ENCODE peak calls at places on chromosomes 4 and X, in five cellular contexts. U, E, S, G and K are unnamed samples.
A peak's percentile ranks its signal among the peaks of the same experiment; 100 is the strongest.

GRCh38 chrX:109848451-109849050 is 115.5 kb upstream of the ACSL4 start:
- DNase-seq in U (no peak), E (no peak), S (no peak), G (no peak), K (no peak)

GRCh38 chr4:79682161-79682560 is 274.1 kb upstream of the GK2 start:
- DNase-seq in U (no peak), E (no peak), S (no peak), G (no peak), K (no peak)

GRCh38 chr4:15504041-15504440 is 34.4 kb downstream of the CC2D2A start:
- DNase-seq in U (no peak), E (no peak), S (no peak), G (no peak), K (no peak)

GRCh38 chr4:124686279-124686678 is 26.3 kb downstream of the ANKRD50 start:
- DNase-seq in U (no peak), E (no peak), S (no peak), G (no peak), K (no peak)

GRCh38 chrX:53412441-53412840 is 10.0 kb downstream of the SMC1A start:
- DNase-seq in U (no peak), E (no peak), S (no peak), G (no peak), K (no peak)

GRCh38 chr4:3307060-3307459 is 14.2 kb downstream of the RGS12 start:
- DNase-seq in U (no peak), E (no peak), S (peak; percentile 45), G (no peak), K (peak; percentile 74)

GRCh38 chr4:6608758-6609414 is 31.6 kb upstream of the MRFAP1 start:
- DNase-seq in U (no peak), E (no peak), S (no peak), G (no peak), K (no peak)

GRCh38 chr4:108081251-108081650 is 87.5 kb downstream of the LEF1 start:
- DNase-seq in U (no peak), E (no peak), S (no peak), G (no peak), K (no peak)

GRCh38 chr4:184439856-184440592 is 34.3 kb downstream of the IRF2 start:
- DNase-seq in U (no peak), E (no peak), S (no peak), G (peak; percentile 75), K (no peak)

GRCh38 chrX:149314031-149314430 is 191.1 kb downstream of the IDS start:
- DNase-seq in U (no peak), E (no peak), S (no peak), G (no peak), K (no peak)

GRCh38 chr4:73603307-73603710 is 16.9 kb downstream of the RASSF6 start:
- DNase-seq in U (no peak), E (no peak), S (no peak), G (peak; percentile 42), K (no peak)

GRCh38 chr4:145937021-145937861 is 1.4 kb downstream of the ZNF827 start:
- DNase-seq in U (peak; percentile 75), E (peak; percentile 70), S (no peak), G (peak; percentile 62), K (peak; percentile 86)

GRCh38 chrX:115679460-115679859 is 118.5 kb downstream of the PLS3 start:
- DNase-seq in U (no peak), E (no peak), S (no peak), G (no peak), K (no peak)

GRCh38 chr4:182179105-182179504 is 64.1 kb upstream of the TENM3 start:
- DNase-seq in U (no peak), E (no peak), S (no peak), G (no peak), K (no peak)

GRCh38 chrX:24298191-24298590 is 15.7 kb downstream of the SUPT20HL2 start:
- DNase-seq in U (no peak), E (no peak), S (no peak), G (no peak), K (no peak)

GRCh38 chr4:31193516-31193915 is 473.3 kb downstream of the PCDH7 start:
- DNase-seq in U (no peak), E (no peak), S (no peak), G (no peak), K (no peak)

GRCh38 chr4:48546336-48546735 is 56.3 kb downstream of the ZAR1 start:
- DNase-seq in U (no peak), E (no peak), S (no peak), G (no peak), K (no peak)

GRCh38 chr4:138749303-138749702 is 266.3 kb upstream of the NOCT start:
- DNase-seq in U (no peak), E (no peak), S (no peak), G (no peak), K (no peak)

GRCh38 chr4:55180980-55181379 is 55.6 kb upstream of the KDR start:
- DNase-seq in U (no peak), E (no peak), S (no peak), G (no peak), K (no peak)

GRCh38 chrX:56623316-56623715 is 59.9 kb downstream of the UBQLN2 start:
- DNase-seq in U (no peak), E (no peak), S (no peak), G (no peak), K (no peak)

GRCh38 chr4:10529256-10529890 is 72.1 kb upstream of the ZNF518B start:
- DNase-seq in U (no peak), E (no peak), S (no peak), G (no peak), K (no peak)

GRCh38 chr4:182600093-182600492 is 317.1 kb downstream of the DCTD start:
- DNase-seq in U (no peak), E (no peak), S (no peak), G (no peak), K (no peak)

GRCh38 chrX:20205927-20206708 is 60.6 kb downstream of the RPS6KA3 start:
- DNase-seq in U (peak; percentile 13), E (no peak), S (no peak), G (no peak), K (no peak)

GRCh38 chr4:32985256-32985655 is 2265.1 kb downstream of the PCDH7 start:
- DNase-seq in U (no peak), E (no peak), S (no peak), G (no peak), K (no peak)

GRCh38 chr4:185134176-185134869 is 8.7 kb upstream of the SLC25A4 start:
- DNase-seq in U (no peak), E (no peak), S (no peak), G (no peak), K (no peak)

GRCh38 chr4:105343523-105343931 is 130.3 kb downstream of the PPA2 start:
- DNase-seq in U (no peak), E (no peak), S (no peak), G (no peak), K (no peak)

GRCh38 chr4:102388636-102389035 is 43.4 kb upstream of the SLC39A8 start:
- DNase-seq in U (no peak), E (no peak), S (no peak), G (no peak), K (no peak)

GRCh38 chrX:84320606-84321005 is 132.6 kb upstream of the RPS6KA6 start:
- DNase-seq in U (no peak), E (no peak), S (no peak), G (no peak), K (no peak)

GRCh38 chr4:24736066-24736465 is 59.3 kb upstream of the SOD3 start:
- DNase-seq in U (no peak), E (no peak), S (no peak), G (no peak), K (no peak)

GRCh38 chrX:72271812-72272211 is 5.2 kb downstream of the RPS4X start:
- DNase-seq in U (no peak), E (no peak), S (no peak), G (no peak), K (no peak)
- H3K4me3 ChIP-seq in U (no peak overlapping the region), E (no peak overlapping the region), S (no peak overlapping the region), G (no peak overlapping the region), K (no peak overlapping the region)

GRCh38 chr4:7963691-7964090 is 24.0 kb upstream of the AFAP1 start:
- DNase-seq in U (no peak), E (no peak), S (no peak), G (no peak), K (peak; percentile 24)

GRCh38 chr4:7960017-7960789 is 20.5 kb upstream of the AFAP1 start:
- DNase-seq in U (no peak), E (no peak), S (no peak), G (no peak), K (no peak)

GRCh38 chr4:7959066-7959465 is 19.4 kb upstream of the AFAP1 start:
- DNase-seq in U (no peak), E (no peak), S (no peak), G (no peak), K (peak; percentile 48)

GRCh38 chr4:7962609-7963508 is 23.2 kb upstream of the AFAP1 start:
- DNase-seq in U (no peak), E (no peak), S (no peak), G (no peak), K (no peak)

GRCh38 chr4:7960790-7961655 is 21.4 kb upstream of the AFAP1 start:
- DNase-seq in U (no peak), E (peak; percentile 43), S (peak; percentile 83), G (no peak), K (no peak)
- H3K27ac ChIP-seq in U (peak overlapping the region; percentile 62), E (no peak overlapping the region), S (peak overlapping the region; percentile 71), G (peak overlapping the region; percentile 81), K (peak overlapping the region; percentile 78)

GRCh38 chr4:25928956-25929336 is 14.9 kb downstream of the SMIM20 start:
- DNase-seq in U (no peak), E (no peak), S (no peak), G (no peak), K (no peak)
- H3K4me1 ChIP-seq in U (peaks cover 31% of the 10 kb centered on the region), E (peaks cover 3% of the 10 kb centered on the region), S (no peaks in the 10 kb centered on the region), G (peaks cover 27% of the 10 kb centered on the region), K (peaks cover 4% of the 10 kb centered on the region)

DNA sequence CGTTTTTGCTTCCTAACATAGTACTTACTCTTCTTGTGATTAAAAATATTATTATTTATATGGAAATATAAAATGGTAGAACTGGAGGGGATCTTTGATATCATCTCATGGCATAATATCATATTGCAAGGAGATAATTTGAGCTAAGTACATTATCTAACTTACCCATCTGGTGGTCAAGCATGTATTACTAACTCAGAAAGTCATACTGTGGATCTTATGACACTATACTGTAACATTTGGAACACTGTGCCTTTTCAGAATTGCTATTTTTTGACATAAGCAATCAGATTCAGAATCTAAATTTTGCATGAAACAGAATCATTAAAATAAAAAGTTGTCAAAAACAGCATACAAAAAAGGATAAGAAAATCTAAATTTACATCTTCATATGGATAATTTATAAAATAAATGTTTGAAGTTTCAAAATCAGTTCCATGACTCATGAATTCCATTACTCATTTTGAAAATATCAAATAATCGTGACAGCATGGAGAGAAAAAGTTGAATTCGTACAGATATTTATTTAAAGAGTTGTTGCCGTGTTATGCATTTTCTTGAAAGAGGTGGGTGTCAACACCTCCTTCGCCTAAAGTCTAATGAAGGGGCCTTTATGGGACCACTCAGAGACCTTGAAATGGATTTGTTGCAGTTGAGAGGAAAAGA is 928.1 kb downstream of the PDHA2 start:
- DNase-seq in U (no peak), E (no peak), S (no peak), G (no peak), K (no peak)
- H3K4me3 ChIP-seq in U (no peak overlapping the region), E (no peak overlapping the region), S (no peak overlapping the region), G (no peak overlapping the region), K (no peak overlapping the region)

GRCh38 chr4:119623025-119623424 is 5.6 kb downstream of the PDE5A start:
- DNase-seq in U (no peak), E (no peak), S (no peak), G (no peak), K (no peak)
- H3K27ac ChIP-seq in U (no peak overlapping the region), E (peak overlapping the region; percentile 38), S (no peak overlapping the region), G (peak overlapping the region; percentile 90), K (no peak overlapping the region)